ENCODE peak calls at places on chromosomes 5 and 9, in seven cellular contexts. Q, M, G, P, A, Y and J are unnamed samples.

GRCh38 chr5:150519978-150520377 is 12.0 kb downstream of the NDST1 start:
- DNase-seq in P (no peak), G (no peak), A (no peak), Y (no peak), M (no peak), Q (no peak), J (no peak)

GRCh38 chr5:40446910-40447309 is 232.8 kb upstream of the PTGER4 start:
- DNase-seq in P (no peak), Y (no peak), G (no peak), A (no peak), Q (no peak), M (no peak), J (peak)

GRCh38 chr9:2285411-2285810 is 270.3 kb downstream of the SMARCA2 start:
- DNase-seq in Q (no peak), P (no peak), G (peak), M (no peak), Y (no peak), A (no peak), J (no peak)

GRCh38 chr5:177307544-177308363 is 3.9 kb downstream of the MXD3 start:
- DNase-seq in Q (no peak), P (no peak), M (no peak), Y (no peak), G (no peak), A (no peak), J (no peak)

GRCh38 chr5:79225026-79225425 is 10.9 kb upstream of the JMY start:
- DNase-seq in Q (no peak), G (no peak), Y (no peak), A (no peak), P (no peak), M (no peak), J (peak)

GRCh38 chr9:13268469-13268868 is 11.0 kb downstream of the MPDZ start:
- DNase-seq in P (no peak), Y (no peak), M (no peak), A (no peak), Q (no peak), G (no peak), J (no peak)

GRCh38 chr5:80874162-80874561 is 86.0 kb upstream of the RASGRF2 start:
- DNase-seq in G (no peak), P (no peak), M (no peak), Q (no peak), A (no peak), Y (no peak), J (no peak)

GRCh38 chr5:982377-983237 is 26.0 kb upstream of the NKD2 start:
- DNase-seq in Y (no peak), G (no peak), Q (peak), P (no peak), A (no peak), M (no peak), J (no peak)

GRCh38 chr9:78001946-78002731 is 29.5 kb downstream of the GNAQ start:
- DNase-seq in A (no peak), Q (no peak), Y (no peak), P (no peak), G (no peak), M (no peak), J (no peak)

GRCh38 chr9:114452219-114453169 is 52.8 kb downstream of the WHRN start:
- DNase-seq in Y (no peak), M (no peak), A (no peak), P (no peak), Q (no peak), G (no peak), J (no peak)

GRCh38 chr9:106717686-106718085 is 145.3 kb upstream of the ZNF462 start:
- DNase-seq in A (peak), P (no peak), G (peak), Q (no peak), Y (no peak), M (no peak), J (peak)

GRCh38 chr5:4883388-4883787 is 256.7 kb upstream of the ADAMTS16 start:
- DNase-seq in M (peak), P (no peak), Y (peak), Q (no peak), A (no peak), G (no peak), J (no peak)

GRCh38 chr9:100432736-100433135 is 5.8 kb downstream of the MSANTD3 start:
- DNase-seq in Y (no peak), Q (no peak), A (no peak), P (no peak), M (no peak), G (no peak), J (no peak)

GRCh38 chr9:32487981-32488380 is 38.0 kb downstream of the RIGI start:
- DNase-seq in A (no peak), P (no peak), M (no peak), G (no peak), Y (no peak), Q (no peak), J (peak)

GRCh38 chr5:42949348-42950090 is 90.6 kb downstream of the ANXA2R start:
- DNase-seq in Y (peak), M (peak), P (peak), A (no peak), G (no peak), Q (no peak), J (peak)

GRCh38 chr5:151202381-151203139 is 21.3 kb downstream of the CCDC69 start:
- DNase-seq in A (peak), P (no peak), M (no peak), Y (no peak), Q (no peak), G (peak), J (no peak)

GRCh38 chr9:121362813-121363585 is 7.1 kb downstream of the STOM start:
- DNase-seq in A (peak), M (no peak), G (no peak), Q (no peak), Y (no peak), P (no peak), J (no peak)

GRCh38 chr9:137406876-137407589 is 15.9 kb downstream of the EXD3 start:
- DNase-seq in Y (peak), M (peak), A (no peak), G (no peak), P (peak), Q (peak), J (no peak)

GRCh38 chr9:123326662-123327093 is 29.3 kb upstream of the CRB2 start:
- DNase-seq in P (peak), A (no peak), Y (no peak), Q (no peak), G (no peak), M (no peak), J (no peak)

GRCh38 chr5:14671414-14671813 is 6.9 kb downstream of the OTULIN start:
- DNase-seq in Y (no peak), A (no peak), Q (no peak), P (peak), G (no peak), M (no peak), J (no peak)

GRCh38 chr9:5587024-5587423 is 41.9 kb upstream of the RIC1 start:
- DNase-seq in M (no peak), A (no peak), G (no peak), Q (no peak), P (no peak), Y (no peak), J (peak)

GRCh38 chr5:171432076-171432475 is 12.6 kb downstream of the FGF18 start:
- DNase-seq in M (no peak), P (no peak), Q (no peak), Y (no peak), G (no peak), A (no peak), J (no peak)

GRCh38 chr9:72025956-72026355 is 34.5 kb downstream of the C9orf57 start:
- DNase-seq in A (no peak), G (peak), M (no peak), Q (no peak), Y (no peak), P (no peak), J (no peak)

GRCh38 chr9:12972608-12973589 is 198.1 kb downstream of the LURAP1L start:
- DNase-seq in P (no peak), M (peak), A (no peak), Y (no peak), G (no peak), Q (no peak), J (no peak)

GRCh38 chr5:113221294-113222176 is 213.3 kb downstream of the TSSK1B start:
- DNase-seq in Y (no peak), G (no peak), A (no peak), P (no peak), Q (no peak), M (no peak), J (no peak)

GRCh38 chr9:76433851-76434250 is 25.1 kb upstream of the GCNT1 start:
- DNase-seq in M (no peak), Q (no peak), Y (no peak), G (no peak), P (no peak), A (no peak), J (no peak)

GRCh38 chr5:124377386-124377785 is 369.1 kb downstream of the ZNF608 start:
- DNase-seq in Y (no peak), M (no peak), A (no peak), G (no peak), Q (no peak), P (no peak), J (no peak)

GRCh38 chr5:102691434-102691833 is 63.7 kb upstream of the PAM start:
- DNase-seq in M (no peak), G (no peak), A (no peak), Q (no peak), Y (no peak), P (no peak), J (no peak)

GRCh38 chr5:41918105-41918504 is 7.0 kb upstream of the FBXO4 start:
- DNase-seq in P (no peak), Y (no peak), M (no peak), A (no peak), G (no peak), Q (no peak), J (no peak)

GRCh38 chr9:35482071-35482470 is 7.8 kb upstream of the RUSC2 start:
- DNase-seq in G (no peak), Q (no peak), M (no peak), Y (no peak), P (no peak), A (no peak), J (no peak)

GRCh38 chr9:126709241-126709640 is 95.5 kb downstream of the LMX1B start:
- DNase-seq in M (no peak), Y (no peak), A (no peak), Q (no peak), G (no peak), P (no peak), J (no peak)

GRCh38 chr9:16282216-16282615 is 588.3 kb downstream of the BNC2 start:
- DNase-seq in M (no peak), A (peak), G (no peak), P (no peak), Q (no peak), Y (no peak), J (peak)

GRCh38 chr9:12863624-12864023 is 88.8 kb downstream of the LURAP1L start:
- DNase-seq in Q (no peak), M (no peak), P (no peak), Y (no peak), A (no peak), G (no peak), J (no peak)

GRCh38 chr5:160699301-160699700 is 152.7 kb downstream of the ATP10B start:
- DNase-seq in Q (no peak), A (no peak), Y (no peak), M (no peak), G (no peak), P (no peak), J (no peak)

GRCh38 chr5:5063533-5063953 is 76.6 kb upstream of the ADAMTS16 start:
- DNase-seq in A (no peak), G (no peak), M (no peak), Q (no peak), Y (no peak), P (no peak), J (no peak)

GRCh38 chr5:128579111-128579510 is 41.1 kb upstream of the FBN2 start:
- DNase-seq in M (no peak), Y (no peak), P (no peak), Q (no peak), A (peak), G (peak), J (no peak)

GRCh38 chr5:21823588-21823987 is 1029.6 kb downstream of the CDH12 start:
- DNase-seq in G (no peak), A (no peak), P (no peak), M (no peak), Y (no peak), Q (no peak), J (no peak)

GRCh38 chr9:130292104-130292503 is 26.5 kb downstream of the HMCN2 start:
- DNase-seq in A (no peak), M (no peak), Q (no peak), P (no peak), G (no peak), Y (peak), J (no peak)

GRCh38 chr5:1420211-1421195 is 24.7 kb downstream of the SLC6A3 start:
- DNase-seq in Q (no peak), P (no peak), M (no peak), Y (no peak), A (no peak), G (no peak), J (no peak)

GRCh38 chr5:154849261-154849660 is 1.1 kb downstream of the FAXDC2 start:
- DNase-seq in Y (no peak), P (no peak), G (no peak), A (no peak), Q (no peak), M (no peak), J (no peak)

GRCh38 chr5:154851351-154851750 is 948 bp upstream of the FAXDC2 start:
- DNase-seq in A (no peak), G (no peak), Y (no peak), Q (no peak), M (no peak), P (no peak), J (no peak)

GRCh38 chr5:154850255-154851062 is at the start of gene FAXDC2:
- DNase-seq in M (peak), Q (peak), P (peak), G (no peak), A (peak), Y (peak), J (peak)

GRCh38 chr5:154844800-154845199 is 5.6 kb downstream of the FAXDC2 start:
- DNase-seq in Y (no peak), G (no peak), A (no peak), P (no peak), M (no peak), Q (no peak), J (no peak)

GRCh38 chr5:154849791-154850201 is 607 bp downstream of the FAXDC2 start:
- DNase-seq in G (no peak), Y (no peak), P (no peak), A (no peak), M (no peak), Q (no peak), J (no peak)
- TF ChIP-seq CTCF in G (no peak), Y (no peak), P (no peak), A (peak), M (no peak), Q (no peak), J (peak)

DNA sequence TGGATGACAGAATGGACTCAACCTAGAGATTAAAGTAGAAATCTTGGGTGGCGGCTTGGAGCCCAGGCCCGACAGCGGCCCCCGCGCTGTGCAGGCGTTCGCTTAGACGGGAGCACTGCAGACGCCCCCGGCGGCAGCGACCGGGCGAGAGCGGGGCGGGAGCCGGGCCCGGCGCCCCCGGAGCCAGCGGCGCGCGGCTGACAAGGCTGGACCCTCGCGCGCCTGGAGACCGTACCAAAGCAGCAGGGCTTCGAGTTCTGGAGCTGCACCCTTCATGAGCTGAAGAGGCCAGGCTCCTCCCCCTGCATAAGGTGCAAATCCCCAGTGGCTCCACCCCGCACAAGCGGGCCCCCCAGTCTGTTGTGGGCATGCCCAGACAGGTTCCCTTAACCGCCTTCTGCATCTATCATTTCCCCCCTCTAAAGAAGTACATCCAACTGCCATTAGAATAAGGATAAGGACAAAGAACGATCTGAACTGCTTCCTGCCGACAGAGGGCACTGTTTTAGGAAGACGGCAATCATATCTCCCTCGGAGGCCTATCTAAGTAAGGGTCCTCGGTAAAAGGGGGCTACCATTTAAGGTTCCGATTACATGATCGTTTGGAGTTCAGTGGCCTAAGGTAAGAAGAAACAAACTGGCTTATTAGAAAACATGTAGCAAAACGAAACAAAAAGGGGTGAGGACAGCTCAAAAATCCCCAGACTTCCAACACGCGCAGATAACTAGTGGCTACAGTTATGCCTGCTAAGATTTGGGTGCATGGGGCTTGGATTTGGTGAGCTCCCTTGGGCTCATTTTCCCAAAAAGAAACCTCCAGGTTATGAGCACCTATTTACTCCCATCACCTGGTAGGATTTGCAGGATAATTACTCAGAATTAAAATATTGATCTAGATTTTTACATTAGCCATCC is 66.3 kb downstream of the RGMB start:
- DNase-seq in A (no peak), G (no peak), Y (no peak), M (no peak), P (peak), Q (no peak), J (no peak)
- TF ChIP-seq CTCF in A (peak), G (peak), Y (no peak), M (peak), P (no peak), Q (no peak), J (peak)

DNA sequence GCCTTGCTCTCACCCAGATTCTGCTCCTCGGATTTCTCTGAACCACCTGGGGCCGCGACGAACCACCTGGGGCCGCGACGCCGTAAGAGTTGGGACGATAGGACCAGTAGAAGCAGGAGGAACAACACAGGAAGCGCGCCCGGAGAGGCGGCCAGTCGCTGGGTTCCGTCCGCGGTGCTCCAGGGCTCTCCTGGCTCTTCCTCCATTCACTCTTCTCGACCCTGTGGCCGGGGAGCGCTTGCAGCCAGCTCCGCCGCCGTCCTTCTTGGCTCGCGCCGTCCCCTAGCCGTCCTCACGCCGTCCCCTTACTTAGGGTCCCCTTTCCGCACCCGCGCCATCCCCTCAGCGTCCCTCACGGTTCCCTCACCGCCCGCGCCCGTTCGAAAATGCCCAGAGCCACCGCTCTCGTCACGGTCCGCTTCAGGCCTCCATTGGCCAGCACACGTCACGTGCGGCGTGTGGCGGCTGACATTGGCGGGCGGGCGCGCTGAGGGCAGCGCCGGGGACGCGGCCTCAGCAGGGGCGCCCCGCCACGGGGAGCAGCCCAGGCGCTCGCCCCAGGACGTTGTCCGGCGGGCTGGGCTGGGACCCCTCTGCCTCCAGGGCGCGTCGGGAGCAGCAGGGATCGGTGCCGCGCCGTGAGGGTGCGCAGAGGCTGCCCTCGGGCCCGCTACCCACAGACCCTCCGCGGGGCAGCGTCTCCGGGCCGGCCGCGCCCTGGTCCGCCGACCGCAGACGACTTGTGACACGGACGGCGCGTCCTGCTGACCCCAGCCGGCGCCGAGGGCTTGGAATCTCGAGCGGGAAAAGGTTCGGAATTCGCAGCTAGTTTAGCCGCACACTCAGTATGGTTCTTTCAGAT is 53.7 kb upstream of the PTPDC1 start:
- DNase-seq in M (peak), P (peak), G (no peak), Y (peak), A (peak), Q (peak), J (peak)
- TF ChIP-seq CTCF in M (no peak), P (no peak), G (no peak), Y (peak), A (no peak), Q (no peak), J (no peak)

DNA sequence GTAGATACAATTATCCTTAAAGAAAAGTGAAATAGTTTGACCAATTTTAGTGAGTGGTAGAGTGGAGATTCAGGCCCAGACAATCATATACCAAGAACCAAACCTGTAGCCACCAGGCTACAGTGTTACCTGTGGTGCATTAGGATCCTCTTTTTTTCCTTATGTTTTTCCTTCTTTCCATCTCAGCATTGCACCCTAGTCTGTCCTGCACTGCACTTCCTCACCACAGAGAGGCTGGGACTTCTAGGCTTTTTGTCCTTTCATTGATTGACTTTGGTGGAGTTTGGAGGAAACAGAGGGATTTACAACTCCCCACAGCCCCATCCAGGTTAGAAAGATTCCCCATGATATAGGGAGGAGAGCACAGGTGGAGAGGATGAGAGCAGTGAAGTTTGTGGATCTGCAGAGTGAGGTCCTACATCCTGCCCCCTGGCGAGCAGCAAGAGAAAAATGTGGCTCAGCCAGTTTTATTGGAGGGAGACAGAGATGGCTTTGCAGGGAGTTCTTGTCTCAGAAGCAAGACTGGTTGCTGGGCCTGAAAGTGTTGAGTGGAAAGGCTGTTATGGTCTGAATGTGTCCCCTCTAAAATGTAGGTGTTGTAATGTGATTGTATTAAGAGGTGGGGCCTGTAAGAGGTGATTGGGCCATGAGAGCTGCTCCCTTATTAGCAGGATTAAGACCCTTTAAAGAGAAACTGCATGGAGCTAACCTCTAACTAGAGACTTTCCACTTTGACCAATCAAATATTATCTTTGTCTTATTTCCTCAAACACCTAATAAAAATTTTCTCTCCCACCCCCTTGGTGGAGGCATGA is 36.2 kb downstream of the KIF4B start:
- DNase-seq in P (no peak), G (no peak), M (no peak), Y (no peak), A (no peak), Q (no peak), J (no peak)
- TF ChIP-seq CTCF in P (peak), G (peak), M (peak), Y (no peak), A (peak), Q (peak), J (peak)